ENCODE peak calls at places on chromosomes 6 and 20, in five cellular contexts. C, O, H, N and Y are unnamed samples.

GRCh38 chr6:19492631-19493030 is 344.5 kb upstream of the ID4 start:
- DNase-seq in C (no peak), H (no peak), N (no peak), O (no peak), Y (peak)

GRCh38 chr20:43695571-43695970 is 28.7 kb downstream of the MYBL2 start:
- DNase-seq in N (no peak), O (no peak), H (no peak), C (no peak), Y (no peak)

GRCh38 chr6:30779850-30780641 is 35.7 kb upstream of the IER3 start:
- DNase-seq in O (no peak), N (no peak), C (no peak), H (no peak), Y (no peak)

GRCh38 chr6:158780963-158781691 is 38.0 kb downstream of the EZR start:
- DNase-seq in O (no peak), H (no peak), C (peak), N (no peak), Y (no peak)

GRCh38 chr6:71488186-71488585 is 199.6 kb downstream of the OGFRL1 start:
- DNase-seq in C (no peak), N (no peak), H (no peak), O (no peak), Y (no peak)

GRCh38 chr6:130525378-130525777 is 159.6 kb downstream of the TMEM200A start:
- DNase-seq in H (no peak), O (no peak), N (no peak), C (no peak), Y (no peak)

GRCh38 chr20:41081276-41081814 is 52.7 kb downstream of the TOP1 start:
- DNase-seq in O (peak), N (peak), C (no peak), H (peak), Y (no peak)

GRCh38 chr20:54043044-54043967 is 27.1 kb downstream of the BCAS1 start:
- DNase-seq in H (peak), C (no peak), O (no peak), N (no peak), Y (no peak)

GRCh38 chr20:38536310-38536709 is 44.7 kb upstream of the ADIG start:
- DNase-seq in N (peak), O (peak), H (peak), C (no peak), Y (peak)

GRCh38 chr6:80673367-80673766 is 566.9 kb downstream of the BCKDHB start:
- DNase-seq in N (no peak), H (no peak), C (no peak), O (no peak), Y (no peak)

GRCh38 chr6:108564178-108564577 is 3.5 kb downstream of the FOXO3 start:
- DNase-seq in H (peak), O (peak), C (no peak), N (peak), Y (peak)

GRCh38 chr6:159074120-159074684 is 29.4 kb upstream of the TAGAP start:
- DNase-seq in O (peak), C (peak), H (peak), N (peak), Y (peak)

GRCh38 chr6:13229205-13230085 is 98.9 kb downstream of the TBC1D7 start:
- DNase-seq in H (no peak), C (no peak), O (no peak), N (no peak), Y (no peak)

GRCh38 chr20:45971675-45972499 is at the start of gene ZNF335:
- DNase-seq in N (peak), O (peak), C (peak), H (peak), Y (peak)
- TF ChIP-seq CTCF in N (no peak), O (peak), C (peak), H (no peak), Y (peak)

DNA sequence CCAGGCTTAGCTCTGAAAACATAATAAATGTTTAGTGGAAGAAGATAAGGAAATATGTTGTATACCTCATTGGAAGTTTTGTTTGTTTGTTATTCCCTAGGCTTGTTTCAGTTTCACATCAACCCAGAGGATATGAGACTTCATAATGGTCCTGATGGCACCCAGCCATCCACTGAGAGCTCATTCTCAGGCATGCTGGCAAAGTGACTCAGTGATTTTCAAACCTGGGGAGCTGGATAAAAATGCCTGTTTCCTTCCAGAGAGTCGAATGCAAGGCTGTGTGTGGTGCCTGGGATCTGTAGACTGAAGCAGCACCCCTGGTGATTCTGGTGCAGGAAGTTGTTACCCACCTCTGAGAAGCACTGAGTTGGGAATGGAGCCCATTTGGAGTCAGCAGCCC is 205.1 kb downstream of the FARS2 start:
- DNase-seq in C (no peak), H (peak), O (peak), N (peak), Y (peak)
- H3K4me3 ChIP-seq in C (no peak), H (no peak), O (no peak), N (no peak), Y (no peak)

GRCh38 chr6:131597448-131597847 is 24.4 kb downstream of the ARG1 start:
- DNase-seq in H (peak), N (no peak), O (no peak), C (no peak), Y (no peak)
- TF ChIP-seq CTCF in H (peak), N (peak), O (no peak), C (peak), Y (peak)

DNA sequence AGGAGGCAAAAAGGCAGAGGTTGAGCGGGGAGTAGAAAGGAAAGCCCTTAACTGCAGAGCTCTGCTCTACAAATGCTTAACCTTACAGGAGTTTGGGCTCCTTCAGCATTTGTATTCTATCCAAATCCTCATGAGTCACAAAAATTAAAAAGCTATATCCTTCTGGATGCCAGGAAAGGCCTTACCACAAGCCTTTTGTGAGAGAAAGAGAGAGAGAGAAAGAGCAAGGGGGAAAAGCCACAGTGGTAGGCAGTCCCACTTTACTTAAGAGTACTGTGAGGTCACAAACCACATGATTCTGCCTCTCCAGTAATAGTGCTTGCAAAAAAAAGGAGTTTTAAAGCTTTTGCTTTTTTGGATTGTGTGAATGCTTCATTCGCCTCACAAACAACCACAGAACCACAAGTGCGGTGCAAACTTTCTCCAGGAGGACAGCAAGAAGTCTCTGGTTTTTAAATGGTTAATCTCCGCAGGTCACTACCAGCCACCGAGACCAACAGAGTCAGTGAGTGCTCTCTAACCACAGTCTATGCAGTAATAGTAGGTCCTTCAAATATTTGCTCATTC is at the start of gene RUNX2:
- DNase-seq in H (peak), N (peak), C (no peak), O (peak), Y (peak)
- H3K4me3 ChIP-seq in H (peak), N (peak), C (no peak), O (no peak), Y (peak)

GRCh38 chr6:1424306-1424927 is 35.0 kb downstream of the FOXF2 start:
- DNase-seq in C (peak), O (peak), H (peak), N (peak), Y (peak)
- TF ChIP-seq CTCF in C (peak), O (peak), H (peak), N (peak), Y (peak)

GRCh38 chr20:3157817-3158216 is 1.8 kb downstream of the FASTKD5 start:
- DNase-seq in C (no peak), H (no peak), O (no peak), N (no peak), Y (no peak)
- H3K4me3 ChIP-seq in C (no peak), H (peak), O (no peak), N (no peak), Y (peak)